ENCODE peak calls at places on chromosomes 3 and 15, in seven cellular contexts. C is activated T-helper 1 cell treated with Interleukin-2 at 50 U/mL for 16 hours; N is Caki2; G is EL; Q is thoracic aorta; W is activated T-cell treated with anti-CD3 and anti-CD28 coated beads, Interleukin-2, amount 50 U/mL, for 1 hour; J is left colon. P is an unnamed sample.

GRCh38 chr15:80780416-80781221 is 1.4 kb downstream of the CEMIP start:
- DNase-seq in C (no peak), Q (no peak), G (peak; percentile 61), J (peak; percentile 81), W (no peak), N (peak; percentile 47), P (no peak)

GRCh38 chr3:127328391-127328790 is 40.5 kb upstream of the PRR20G start:
- DNase-seq in G (no peak), N (no peak), W (no peak), J (no peak), C (no peak), Q (no peak), P (no peak)

GRCh38 chr15:60519218-60519617 is 40.3 kb upstream of the ICE2 start:
- DNase-seq in W (no peak), N (no peak), C (no peak), J (no peak), G (no peak), Q (no peak), P (no peak)

GRCh38 chr3:86951343-86951742 is 39.6 kb downstream of the VGLL3 start:
- DNase-seq in J (no peak), W (no peak), C (no peak), G (peak; percentile 74), Q (no peak), N (no peak), P (no peak)

GRCh38 chr3:11832964-11833621 is 13.6 kb downstream of the TAMM41 start:
- DNase-seq in N (no peak), W (no peak), Q (no peak), J (no peak), G (no peak), C (no peak), P (no peak)

GRCh38 chr15:40087095-40087805 is 21.4 kb downstream of the BMF start:
- DNase-seq in W (no peak), G (no peak), C (no peak), J (no peak), Q (no peak), N (no peak), P (no peak)

GRCh38 chr15:45747426-45747825 is 112.6 kb downstream of the SQOR start:
- DNase-seq in W (no peak), Q (no peak), J (no peak), G (no peak), C (no peak), N (no peak), P (no peak)

GRCh38 chr15:34358367-34358766 is 8.6 kb downstream of the LPCAT4 start:
- DNase-seq in J (no peak), C (no peak), N (no peak), W (no peak), Q (no peak), G (no peak), P (no peak)

GRCh38 chr15:101445109-101445508 is 44.4 kb downstream of the PCSK6 start:
- DNase-seq in W (no peak), Q (no peak), J (no peak), N (no peak), C (no peak), G (no peak), P (no peak)

GRCh38 chr15:66212471-66212870 is 41.1 kb downstream of the MEGF11 start:
- DNase-seq in W (no peak), J (no peak), C (no peak), N (no peak), Q (no peak), G (no peak), P (no peak)

GRCh38 chr3:151008699-151009098 is 36.2 kb upstream of the CLRN1 start:
- DNase-seq in C (no peak), W (no peak), G (peak; percentile 42), Q (no peak), J (no peak), N (no peak), P (no peak)

GRCh38 chr3:178352300-178353021 is 183.8 kb upstream of the KCNMB2 start:
- DNase-seq in J (no peak), Q (no peak), N (peak; percentile 74), C (no peak), G (peak; percentile 93), W (no peak), P (peak; percentile 72)